ENCODE peak calls at places on chromosomes 11 and 22, in six cellular contexts. One of them, this sample, is unnamed.

GRCh38 chr11:75428301-75428724 is 4.7 kb downstream of the KLHL35 start:
- DNase-seq in body of pancreas: peak
- DNase-seq in NB4: peak
- DNase-seq in prostate gland: peak
- DNase-seq in right lobe of liver: peak
- DNase-seq in uterus: peak
- DNase-seq in this sample: peak

GRCh38 chr11:34682822-34683221 is 61.9 kb downstream of the EHF start:
- DNase-seq in body of pancreas: no peak
- DNase-seq in NB4: no peak
- DNase-seq in prostate gland: no peak
- DNase-seq in right lobe of liver: no peak
- DNase-seq in uterus: no peak
- DNase-seq in this sample: no peak

GRCh38 chr11:61872935-61873565 is 18.3 kb downstream of the FADS3 start:
- DNase-seq in body of pancreas: no peak
- DNase-seq in NB4: no peak
- DNase-seq in prostate gland: no peak
- DNase-seq in right lobe of liver: no peak
- DNase-seq in uterus: no peak
- DNase-seq in this sample: no peak

GRCh38 chr11:129248618-129249017 is 56.5 kb upstream of the ARHGAP32 start:
- DNase-seq in body of pancreas: no peak
- DNase-seq in NB4: no peak
- DNase-seq in prostate gland: no peak
- DNase-seq in right lobe of liver: no peak
- DNase-seq in uterus: no peak
- DNase-seq in this sample: no peak

GRCh38 chr22:48883211-48883960 is 944.3 kb downstream of the BRD1 start:
- DNase-seq in body of pancreas: no peak
- DNase-seq in NB4: no peak
- DNase-seq in prostate gland: no peak
- DNase-seq in right lobe of liver: no peak
- DNase-seq in uterus: no peak
- DNase-seq in this sample: no peak

GRCh38 chr11:41058138-41058537 is 401.3 kb downstream of the LRRC4C start:
- DNase-seq in body of pancreas: no peak
- DNase-seq in NB4: no peak
- DNase-seq in prostate gland: no peak
- DNase-seq in right lobe of liver: no peak
- DNase-seq in uterus: no peak
- DNase-seq in this sample: no peak

GRCh38 chr11:69111578-69112247 is 44.0 kb upstream of the SMIM38 start:
- DNase-seq in body of pancreas: peak
- DNase-seq in NB4: no peak
- DNase-seq in prostate gland: no peak
- DNase-seq in right lobe of liver: no peak
- DNase-seq in uterus: no peak
- DNase-seq in this sample: no peak

GRCh38 chr11:111949519-111950426 is 12.6 kb downstream of the DIXDC1 start:
- DNase-seq in body of pancreas: no peak
- DNase-seq in NB4: peak
- DNase-seq in prostate gland: no peak
- DNase-seq in right lobe of liver: no peak
- DNase-seq in uterus: no peak
- DNase-seq in this sample: no peak

GRCh38 chr11:28463826-28464225 is 355.6 kb downstream of the METTL15 start:
- DNase-seq in body of pancreas: no peak
- DNase-seq in NB4: no peak
- DNase-seq in prostate gland: no peak
- DNase-seq in right lobe of liver: no peak
- DNase-seq in uterus: no peak
- DNase-seq in this sample: no peak

GRCh38 chr22:35450824-35451541 is 51.0 kb downstream of the MCM5 start:
- DNase-seq in body of pancreas: no peak
- DNase-seq in NB4: no peak
- DNase-seq in prostate gland: no peak
- DNase-seq in right lobe of liver: no peak
- DNase-seq in uterus: no peak
- DNase-seq in this sample: no peak
- TF ChIP-seq CTCF in body of pancreas: no peak
- TF ChIP-seq CTCF in NB4: no peak
- TF ChIP-seq CTCF in prostate gland: no peak
- TF ChIP-seq CTCF in right lobe of liver: no peak
- TF ChIP-seq CTCF in uterus: no peak
- TF ChIP-seq CTCF in this sample: no peak

GRCh38 chr11:13486926-13487660 is 8.7 kb downstream of the PTH start:
- DNase-seq in body of pancreas: peak
- DNase-seq in NB4: peak
- DNase-seq in prostate gland: no peak
- DNase-seq in right lobe of liver: peak
- DNase-seq in uterus: peak
- DNase-seq in this sample: no peak
- H3K4me3 ChIP-seq in body of pancreas: no peak
- H3K4me3 ChIP-seq in NB4: no peak
- H3K4me3 ChIP-seq in prostate gland: no peak
- H3K4me3 ChIP-seq in right lobe of liver: peak
- H3K4me3 ChIP-seq in uterus: no peak
- H3K4me3 ChIP-seq in this sample: no peak

GRCh38 chr11:117286588-117286987 is 4.6 kb upstream of the BACE1-AS start:
- DNase-seq in body of pancreas: no peak
- DNase-seq in NB4: no peak
- DNase-seq in prostate gland: no peak
- DNase-seq in right lobe of liver: no peak
- DNase-seq in uterus: no peak
- DNase-seq in this sample: no peak
- TF ChIP-seq POLR2A in body of pancreas: no peak
- TF ChIP-seq POLR2A in NB4: no peak
- TF ChIP-seq POLR2A in prostate gland: no peak
- TF ChIP-seq POLR2A in right lobe of liver: no peak
- TF ChIP-seq POLR2A in uterus: no peak
- TF ChIP-seq POLR2A in this sample: no peak

DNA sequence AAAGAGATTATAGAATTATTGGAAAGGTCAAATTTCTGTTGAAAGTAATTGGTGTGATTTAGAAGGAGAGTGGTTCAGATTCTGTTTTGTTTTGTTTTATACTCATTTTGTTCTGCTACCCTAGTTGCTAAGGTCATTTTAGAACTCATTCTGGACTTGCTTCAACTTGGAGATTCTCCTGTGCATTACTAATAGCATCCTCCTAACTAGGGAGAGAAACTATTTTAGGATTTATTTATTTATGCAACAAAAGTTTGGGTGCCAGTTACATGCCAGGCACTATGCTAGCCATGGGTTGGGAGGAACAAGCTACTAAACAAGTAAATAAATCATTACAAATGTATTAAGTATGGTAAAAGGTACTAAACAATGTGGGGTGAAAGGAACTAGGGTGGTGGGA is 84.0 kb downstream of the YAP1 start:
- DNase-seq in body of pancreas: no peak
- DNase-seq in NB4: no peak
- DNase-seq in prostate gland: no peak
- DNase-seq in right lobe of liver: no peak
- DNase-seq in uterus: no peak
- DNase-seq in this sample: no peak
- TF ChIP-seq CTCF in body of pancreas: no peak
- TF ChIP-seq CTCF in NB4: no peak
- TF ChIP-seq CTCF in prostate gland: no peak
- TF ChIP-seq CTCF in right lobe of liver: no peak
- TF ChIP-seq CTCF in uterus: no peak
- TF ChIP-seq CTCF in this sample: no peak

GRCh38 chr11:119728226-119728626 is 774 bp downstream of the NECTIN1 start:
- DNase-seq in body of pancreas: peak
- DNase-seq in NB4: peak
- DNase-seq in prostate gland: peak
- DNase-seq in right lobe of liver: no peak
- DNase-seq in uterus: no peak
- DNase-seq in this sample: no peak

GRCh38 chr11:119730347-119730613 is 1.3 kb upstream of the NECTIN1 start:
- DNase-seq in body of pancreas: no peak
- DNase-seq in NB4: no peak
- DNase-seq in prostate gland: no peak
- DNase-seq in right lobe of liver: no peak
- DNase-seq in uterus: no peak
- DNase-seq in this sample: no peak

GRCh38 chr11:119730789-119731386 is 1.9 kb upstream of the NECTIN1 start:
- DNase-seq in body of pancreas: peak
- DNase-seq in NB4: no peak
- DNase-seq in prostate gland: no peak
- DNase-seq in right lobe of liver: no peak
- DNase-seq in uterus: no peak
- DNase-seq in this sample: no peak

GRCh38 chr11:119728651-119729580 is at the start of gene NECTIN1:
- DNase-seq in body of pancreas: peak
- DNase-seq in NB4: peak
- DNase-seq in prostate gland: peak
- DNase-seq in right lobe of liver: peak
- DNase-seq in uterus: peak
- DNase-seq in this sample: peak

GRCh38 chr11:119729581-119730346 is 764 bp upstream of the NECTIN1 start:
- DNase-seq in body of pancreas: peak
- DNase-seq in NB4: no peak
- DNase-seq in prostate gland: peak
- DNase-seq in right lobe of liver: peak
- DNase-seq in uterus: peak
- DNase-seq in this sample: peak
- H3K4me3 ChIP-seq in body of pancreas: peak
- H3K4me3 ChIP-seq in NB4: no peak
- H3K4me3 ChIP-seq in prostate gland: peak
- H3K4me3 ChIP-seq in right lobe of liver: peak
- H3K4me3 ChIP-seq in uterus: peak
- H3K4me3 ChIP-seq in this sample: peak

GRCh38 chr22:43478621-43479285 is 66.9 kb downstream of the MPPED1 start:
- DNase-seq in body of pancreas: no peak
- DNase-seq in NB4: no peak
- DNase-seq in prostate gland: no peak
- DNase-seq in right lobe of liver: no peak
- DNase-seq in uterus: no peak
- DNase-seq in this sample: no peak
- TF ChIP-seq POLR2A in body of pancreas: no peak
- TF ChIP-seq POLR2A in NB4: no peak
- TF ChIP-seq POLR2A in prostate gland: no peak
- TF ChIP-seq POLR2A in right lobe of liver: no peak
- TF ChIP-seq POLR2A in uterus: no peak
- TF ChIP-seq POLR2A in this sample: no peak

DNA sequence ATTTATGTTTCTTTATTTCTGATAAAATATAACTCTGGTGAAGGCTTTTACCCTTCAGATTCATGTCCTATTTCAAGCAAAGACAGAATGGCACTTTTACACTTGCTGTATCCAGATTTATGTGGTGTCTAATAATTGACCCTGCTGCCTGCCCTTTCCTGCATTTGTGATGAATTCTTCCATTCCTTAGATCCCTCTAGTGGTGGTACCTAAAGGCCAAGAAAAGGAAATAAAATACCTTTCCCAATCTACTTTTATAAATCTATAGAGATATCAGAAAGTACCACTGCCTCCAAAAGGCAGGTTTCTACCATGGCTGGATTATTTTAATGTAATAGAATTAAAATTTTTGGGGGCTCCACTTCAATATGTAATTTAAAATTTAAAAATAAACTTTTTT is 34.2 kb downstream of the CCDC81 start:
- DNase-seq in body of pancreas: no peak
- DNase-seq in NB4: no peak
- DNase-seq in prostate gland: no peak
- DNase-seq in right lobe of liver: no peak
- DNase-seq in uterus: no peak
- DNase-seq in this sample: no peak
- TF ChIP-seq CTCF in body of pancreas: no peak
- TF ChIP-seq CTCF in NB4: no peak
- TF ChIP-seq CTCF in prostate gland: no peak
- TF ChIP-seq CTCF in right lobe of liver: no peak
- TF ChIP-seq CTCF in uterus: no peak
- TF ChIP-seq CTCF in this sample: no peak